ENCODE peak calls at places on chromosomes 4 and X, in six cellular contexts. One of them, this sample, is unnamed.

GRCh38 chr4:185523862-185524261 is 11.4 kb downstream of the PDLIM3 start:
- DNase-seq in fibroblast of mammary gland: no peak
- DNase-seq in fibroblast of lung: no peak
- DNase-seq in GM20000: no peak
- DNase-seq in upper lobe of right lung: no peak
- DNase-seq in suprapubic skin: no peak
- DNase-seq in this sample: no peak

GRCh38 chr4:177855543-177856197 is 413.4 kb upstream of the AGA start:
- DNase-seq in fibroblast of lung: no peak
- DNase-seq in suprapubic skin: no peak
- DNase-seq in upper lobe of right lung: no peak
- DNase-seq in GM20000: no peak
- DNase-seq in fibroblast of mammary gland: no peak
- DNase-seq in this sample: no peak

GRCh38 chr4:2408401-2408958 is 10.0 kb downstream of the ZFYVE28 start:
- DNase-seq in fibroblast of lung: no peak
- DNase-seq in upper lobe of right lung: peak; percentile 61
- DNase-seq in GM20000: no peak
- DNase-seq in fibroblast of mammary gland: no peak
- DNase-seq in suprapubic skin: no peak
- DNase-seq in this sample: no peak

GRCh38 chr4:161936625-161937133 is 227.1 kb downstream of the FSTL5 start:
- DNase-seq in GM20000: no peak
- DNase-seq in suprapubic skin: no peak
- DNase-seq in upper lobe of right lung: no peak
- DNase-seq in fibroblast of mammary gland: peak; percentile 13
- DNase-seq in fibroblast of lung: peak; percentile 18
- DNase-seq in this sample: no peak

GRCh38 chr4:90996813-90997212 is 869.6 kb downstream of the CCSER1 start:
- DNase-seq in fibroblast of mammary gland: no peak
- DNase-seq in upper lobe of right lung: no peak
- DNase-seq in suprapubic skin: no peak
- DNase-seq in fibroblast of lung: no peak
- DNase-seq in GM20000: no peak
- DNase-seq in this sample: no peak

GRCh38 chrX:114267127-114267526 is 316.8 kb upstream of the HTR2C start:
- DNase-seq in GM20000: no peak
- DNase-seq in fibroblast of mammary gland: no peak
- DNase-seq in upper lobe of right lung: no peak
- DNase-seq in suprapubic skin: no peak
- DNase-seq in fibroblast of lung: no peak
- DNase-seq in this sample: no peak

GRCh38 chr4:101067383-101067782 is 279.9 kb downstream of the PPP3CA start:
- DNase-seq in suprapubic skin: no peak
- DNase-seq in GM20000: no peak
- DNase-seq in fibroblast of lung: peak; percentile 15
- DNase-seq in fibroblast of mammary gland: peak; percentile 7
- DNase-seq in upper lobe of right lung: no peak
- DNase-seq in this sample: no peak

GRCh38 chr4:101000496-101000895 is 346.8 kb downstream of the PPP3CA start:
- DNase-seq in suprapubic skin: no peak
- DNase-seq in upper lobe of right lung: no peak
- DNase-seq in GM20000: no peak
- DNase-seq in fibroblast of mammary gland: no peak
- DNase-seq in fibroblast of lung: no peak
- DNase-seq in this sample: no peak

GRCh38 chrX:55486736-55487135 is 2.9 kb downstream of the USP51 start:
- DNase-seq in fibroblast of mammary gland: no peak
- DNase-seq in upper lobe of right lung: no peak
- DNase-seq in suprapubic skin: no peak
- DNase-seq in GM20000: no peak
- DNase-seq in fibroblast of lung: no peak
- DNase-seq in this sample: no peak

GRCh38 chrX:3501833-3502535 is 155.5 kb upstream of the MXRA5 start:
- DNase-seq in suprapubic skin: no peak
- DNase-seq in fibroblast of lung: no peak
- DNase-seq in upper lobe of right lung: no peak
- DNase-seq in GM20000: no peak
- DNase-seq in fibroblast of mammary gland: peak; percentile 50
- DNase-seq in this sample: no peak

GRCh38 chr4:74968456-74969164 is 35.7 kb downstream of the PARM1 start:
- DNase-seq in fibroblast of lung: no peak
- DNase-seq in upper lobe of right lung: no peak
- DNase-seq in fibroblast of mammary gland: no peak
- DNase-seq in GM20000: peak; percentile 12
- DNase-seq in suprapubic skin: no peak
- DNase-seq in this sample: no peak

GRCh38 chrX:54494166-54494969 is 1.7 kb downstream of the FGD1 start:
- DNase-seq in GM20000: no peak
- DNase-seq in fibroblast of mammary gland: no peak
- DNase-seq in fibroblast of lung: peak; percentile 26
- DNase-seq in upper lobe of right lung: no peak
- DNase-seq in suprapubic skin: no peak
- DNase-seq in this sample: no peak

GRCh38 chr4:136713140-136713539 is 819.2 kb downstream of the PCDH18 start:
- DNase-seq in GM20000: peak; percentile 2
- DNase-seq in fibroblast of lung: peak; percentile 42
- DNase-seq in suprapubic skin: no peak
- DNase-seq in fibroblast of mammary gland: peak; percentile 2
- DNase-seq in upper lobe of right lung: no peak
- DNase-seq in this sample: no peak

GRCh38 chrX:74540635-74541249 is 73.7 kb downstream of the RLIM start:
- DNase-seq in suprapubic skin: no peak
- DNase-seq in upper lobe of right lung: no peak
- DNase-seq in fibroblast of lung: no peak
- DNase-seq in fibroblast of mammary gland: no peak
- DNase-seq in GM20000: no peak
- DNase-seq in this sample: no peak

GRCh38 chrX:68647156-68647957 is at the start of gene STARD8:
- DNase-seq in fibroblast of mammary gland: peak; percentile 52
- DNase-seq in fibroblast of lung: peak; percentile 40
- DNase-seq in GM20000: no peak
- DNase-seq in suprapubic skin: no peak
- DNase-seq in upper lobe of right lung: peak; percentile 61
- DNase-seq in this sample: peak; percentile 15
- TF ChIP-seq CTCF in fibroblast of mammary gland: no peak
- TF ChIP-seq CTCF in fibroblast of lung: no peak
- TF ChIP-seq CTCF in GM20000: no peak
- TF ChIP-seq CTCF in suprapubic skin: no peak
- TF ChIP-seq CTCF in upper lobe of right lung: no peak
- TF ChIP-seq CTCF in this sample: no peak

DNA sequence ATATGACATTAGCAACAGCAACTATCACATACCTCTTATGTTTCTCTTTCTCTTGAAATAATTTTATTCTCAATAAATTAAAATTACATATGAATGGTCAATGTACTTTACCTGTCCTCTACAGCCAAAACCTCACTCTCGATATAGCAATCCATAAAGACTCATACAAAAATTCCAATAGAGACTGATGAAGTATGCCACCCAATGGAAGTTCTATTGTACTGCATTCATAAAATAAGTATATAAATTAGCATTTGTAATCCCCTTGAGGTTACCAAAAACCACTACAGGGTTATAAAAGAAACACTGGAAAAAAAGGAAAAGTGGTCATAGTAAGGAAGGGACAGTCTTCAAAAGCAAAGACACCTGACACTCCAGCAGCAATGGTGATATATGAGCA is 32.8 kb downstream of the CLDN2 start:
- DNase-seq in suprapubic skin: no peak
- DNase-seq in upper lobe of right lung: no peak
- DNase-seq in fibroblast of mammary gland: peak; percentile 41
- DNase-seq in fibroblast of lung: peak; percentile 44
- DNase-seq in GM20000: no peak
- DNase-seq in this sample: no peak
- TF ChIP-seq CTCF in suprapubic skin: no peak
- TF ChIP-seq CTCF in upper lobe of right lung: peak; percentile 42
- TF ChIP-seq CTCF in fibroblast of mammary gland: peak; percentile 46
- TF ChIP-seq CTCF in fibroblast of lung: peak; percentile 40
- TF ChIP-seq CTCF in GM20000: no peak
- TF ChIP-seq CTCF in this sample: peak; percentile 47

DNA sequence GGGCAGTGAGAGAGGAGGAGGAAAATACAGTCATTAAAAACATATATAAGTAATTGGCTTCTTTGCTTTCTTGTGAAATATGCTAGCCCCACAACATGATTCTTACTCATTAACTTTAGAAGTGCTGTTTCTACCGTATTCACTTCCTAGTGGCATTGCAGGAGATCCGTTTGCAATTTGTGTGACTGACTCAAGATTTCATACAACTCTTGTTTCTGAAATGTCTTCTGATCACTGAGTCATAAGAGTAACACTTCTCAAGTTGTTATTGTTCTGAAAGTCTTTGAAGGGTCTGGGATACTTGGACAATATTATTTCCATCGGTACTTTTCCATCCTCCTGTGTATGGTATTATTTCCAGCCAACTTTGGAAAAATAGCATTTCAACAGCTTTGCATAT is 310.8 kb downstream of the PACRGL start:
- DNase-seq in upper lobe of right lung: no peak
- DNase-seq in fibroblast of mammary gland: no peak
- DNase-seq in fibroblast of lung: no peak
- DNase-seq in suprapubic skin: no peak
- DNase-seq in GM20000: no peak
- DNase-seq in this sample: no peak
- TF ChIP-seq CTCF in upper lobe of right lung: no peak
- TF ChIP-seq CTCF in fibroblast of mammary gland: no peak
- TF ChIP-seq CTCF in fibroblast of lung: no peak
- TF ChIP-seq CTCF in suprapubic skin: no peak
- TF ChIP-seq CTCF in GM20000: no peak
- TF ChIP-seq CTCF in this sample: no peak

GRCh38 chr4:61995717-61996337 is 795.7 kb downstream of the ADGRL3 start:
- DNase-seq in suprapubic skin: no peak
- DNase-seq in GM20000: no peak
- DNase-seq in fibroblast of lung: no peak
- DNase-seq in fibroblast of mammary gland: no peak
- DNase-seq in upper lobe of right lung: no peak
- DNase-seq in this sample: no peak
- TF ChIP-seq CTCF in suprapubic skin: no peak
- TF ChIP-seq CTCF in GM20000: no peak
- TF ChIP-seq CTCF in fibroblast of lung: no peak
- TF ChIP-seq CTCF in fibroblast of mammary gland: no peak
- TF ChIP-seq CTCF in upper lobe of right lung: no peak
- TF ChIP-seq CTCF in this sample: no peak

GRCh38 chrX:153974003-153974725 is 1.6 kb downstream of the TMEM187 start:
- DNase-seq in upper lobe of right lung: no peak
- DNase-seq in fibroblast of lung: no peak
- DNase-seq in GM20000: no peak
- DNase-seq in fibroblast of mammary gland: no peak
- DNase-seq in suprapubic skin: no peak
- DNase-seq in this sample: no peak

GRCh38 chrX:153971124-153971631 is 440 bp downstream of the HCFC1 start:
- DNase-seq in suprapubic skin: peak; percentile 93
- DNase-seq in fibroblast of lung: peak; percentile 88
- DNase-seq in upper lobe of right lung: peak; percentile 94
- DNase-seq in fibroblast of mammary gland: peak; percentile 87
- DNase-seq in GM20000: peak; percentile 88
- DNase-seq in this sample: peak; percentile 81

GRCh38 chrX:153971632-153972367 is at the start of gene HCFC1:
- DNase-seq in fibroblast of lung: peak; percentile 88
- DNase-seq in GM20000: peak; percentile 81
- DNase-seq in suprapubic skin: peak; percentile 96
- DNase-seq in upper lobe of right lung: peak; percentile 95
- DNase-seq in fibroblast of mammary gland: peak; percentile 86
- DNase-seq in this sample: peak; percentile 94

GRCh38 chrX:153973127-153974002 is 811 bp downstream of the TMEM187 start:
- DNase-seq in GM20000: no peak
- DNase-seq in suprapubic skin: no peak
- DNase-seq in fibroblast of mammary gland: peak; percentile 26
- DNase-seq in upper lobe of right lung: no peak
- DNase-seq in fibroblast of lung: no peak
- DNase-seq in this sample: no peak

GRCh38 chrX:153972368-153973126 is at the start of gene TMEM187:
- DNase-seq in upper lobe of right lung: peak; percentile 91
- DNase-seq in suprapubic skin: peak; percentile 90
- DNase-seq in fibroblast of mammary gland: peak; percentile 90
- DNase-seq in fibroblast of lung: peak; percentile 84
- DNase-seq in GM20000: peak; percentile 93
- DNase-seq in this sample: peak; percentile 85
- TF ChIP-seq CTCF in upper lobe of right lung: no peak
- TF ChIP-seq CTCF in suprapubic skin: no peak
- TF ChIP-seq CTCF in fibroblast of mammary gland: no peak
- TF ChIP-seq CTCF in fibroblast of lung: no peak
- TF ChIP-seq CTCF in GM20000: no peak
- TF ChIP-seq CTCF in this sample: no peak

GRCh38 chrX:45360571-45360970 is 159.9 kb upstream of the DIPK2B start:
- DNase-seq in suprapubic skin: no peak
- DNase-seq in fibroblast of lung: no peak
- DNase-seq in GM20000: no peak
- DNase-seq in upper lobe of right lung: no peak
- DNase-seq in fibroblast of mammary gland: no peak
- DNase-seq in this sample: no peak
- TF ChIP-seq CTCF in suprapubic skin: no peak
- TF ChIP-seq CTCF in fibroblast of lung: no peak
- TF ChIP-seq CTCF in GM20000: no peak
- TF ChIP-seq CTCF in upper lobe of right lung: no peak
- TF ChIP-seq CTCF in fibroblast of mammary gland: no peak
- TF ChIP-seq CTCF in this sample: no peak

GRCh38 chrX:45783002-45783401 is 582.3 kb upstream of the DIPK2B start:
- DNase-seq in fibroblast of mammary gland: no peak
- DNase-seq in GM20000: no peak
- DNase-seq in upper lobe of right lung: no peak
- DNase-seq in fibroblast of lung: no peak
- DNase-seq in suprapubic skin: no peak
- DNase-seq in this sample: no peak
- TF ChIP-seq CTCF in fibroblast of mammary gland: no peak
- TF ChIP-seq CTCF in GM20000: no peak
- TF ChIP-seq CTCF in upper lobe of right lung: no peak
- TF ChIP-seq CTCF in fibroblast of lung: no peak
- TF ChIP-seq CTCF in suprapubic skin: no peak
- TF ChIP-seq CTCF in this sample: no peak

DNA sequence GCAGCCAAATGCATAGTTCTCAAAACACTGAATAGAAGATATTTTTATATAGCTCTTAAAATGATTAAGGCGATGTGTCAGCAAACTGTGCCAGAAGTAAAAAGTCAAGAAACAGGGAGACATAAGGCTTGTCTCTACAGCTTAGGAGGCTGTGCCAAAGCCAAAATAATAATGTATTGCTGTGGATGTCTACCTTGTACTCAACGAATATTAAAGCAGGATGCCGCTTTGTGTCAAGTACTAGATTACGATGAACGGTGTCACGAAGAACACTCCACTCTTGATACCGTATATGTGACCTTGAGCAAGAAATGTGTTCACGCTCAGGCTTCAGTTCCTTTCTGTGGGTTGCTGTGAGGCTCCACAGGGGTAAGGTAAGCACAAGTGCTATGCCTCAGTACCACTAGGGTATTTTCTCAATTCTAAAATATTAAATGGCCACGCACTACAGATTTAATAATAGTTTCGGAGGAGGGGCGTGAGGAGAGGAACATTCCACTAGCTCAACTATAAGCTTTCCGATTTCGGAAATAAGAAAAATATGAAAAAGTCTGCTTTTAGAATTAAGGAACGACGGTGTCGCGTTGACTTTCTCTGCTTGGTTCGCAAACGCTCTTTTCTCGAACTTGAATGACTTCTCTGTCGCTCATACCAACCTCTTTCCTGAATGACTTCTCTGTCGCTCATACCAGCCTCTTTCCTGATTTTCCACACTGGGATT is 679 bp upstream of the SCOC start:
- DNase-seq in suprapubic skin: no peak
- DNase-seq in upper lobe of right lung: no peak
- DNase-seq in GM20000: peak; percentile 44
- DNase-seq in fibroblast of lung: no peak
- DNase-seq in fibroblast of mammary gland: peak; percentile 7
- DNase-seq in this sample: no peak
- TF ChIP-seq CTCF in suprapubic skin: no peak
- TF ChIP-seq CTCF in upper lobe of right lung: peak; percentile 14
- TF ChIP-seq CTCF in GM20000: no peak
- TF ChIP-seq CTCF in fibroblast of lung: peak; percentile 5
- TF ChIP-seq CTCF in fibroblast of mammary gland: peak; percentile 21
- TF ChIP-seq CTCF in this sample: peak; percentile 37

This sample was measured in progenitor cell of endocrine pancreas.